ENCODE peak calls at places on chromosome 3, in five cellular contexts. S is NCI-H345; N is mucosa of gallbladder; Z is stimulated activated CD8-positive, alpha-beta memory T cell treated with anti-CD3 and anti-CD28 coated beads, Interleukin-7, amount 100 ng/mL, for 1 hour; H is HEK293T. I is an unnamed sample.

GRCh38 chr3:58036287-58037032 is 28.2 kb downstream of the FLNB start:
- DNase-seq in S (no peak), N (no peak), Z (no peak), H (no peak), I (no peak)

GRCh38 chr3:157360044-157360443 is 76.6 kb upstream of the PTX3 start:
- DNase-seq in S (no peak), N (no peak), Z (no peak), H (no peak), I (no peak)

GRCh38 chr3:191135175-191135574 is 63.9 kb upstream of the OSTN start:
- DNase-seq in S (no peak), N (no peak), Z (no peak), H (no peak), I (no peak)

GRCh38 chr3:59436164-59436958 is 386.5 kb upstream of the CFAP20DC start:
- DNase-seq in S (no peak), N (no peak), Z (no peak), H (no peak), I (peak)

GRCh38 chr3:65604863-65605526 is 433.7 kb downstream of the MAGI1 start:
- DNase-seq in S (no peak), N (no peak), Z (no peak), H (no peak), I (no peak)

GRCh38 chr3:8996681-8997121 is 33.4 kb upstream of the RAD18 start:
- DNase-seq in S (no peak), N (peak), Z (no peak), H (no peak), I (no peak)

GRCh38 chr3:45140392-45140791 is 5.8 kb downstream of the CDCP1 start:
- DNase-seq in S (no peak), N (no peak), Z (no peak), H (no peak), I (no peak)

GRCh38 chr3:24683511-24684384 is 189.1 kb upstream of the THRB start:
- DNase-seq in S (peak), N (peak), Z (no peak), H (peak), I (peak)

GRCh38 chr3:43910750-43911149 is 220.0 kb downstream of the ABHD5 start:
- DNase-seq in S (no peak), N (no peak), Z (no peak), H (no peak), I (no peak)

GRCh38 chr3:166291510-166291909 is 454.3 kb upstream of the BCHE start:
- DNase-seq in S (no peak), N (no peak), Z (no peak), H (no peak), I (no peak)

GRCh38 chr3:99774467-99774866 is 43.2 kb upstream of the CMSS1 start:
- DNase-seq in S (no peak), N (no peak), Z (no peak), H (no peak), I (no peak)

GRCh38 chr3:105867690-105868449 is 942 bp downstream of the CBLB start:
- DNase-seq in S (no peak), N (no peak), Z (no peak), H (no peak), I (peak)

GRCh38 chr3:171480526-171480925 is 20.3 kb upstream of the TNIK start:
- DNase-seq in S (no peak), N (no peak), Z (no peak), H (no peak), I (no peak)

GRCh38 chr3:138222316-138222715 is 35.2 kb downstream of the ARMC8 start:
- DNase-seq in S (no peak), N (no peak), Z (no peak), H (no peak), I (no peak)

GRCh38 chr3:127207727-127208482 is 15.0 kb downstream of the PRR23E start:
- DNase-seq in S (no peak), N (peak), Z (no peak), H (no peak), I (no peak)

GRCh38 chr3:7029562-7029961 is 168.6 kb downstream of the GRM7 start:
- DNase-seq in S (no peak), N (no peak), Z (no peak), H (no peak), I (no peak)

GRCh38 chr3:13416002-13416793 is 3.9 kb downstream of the NUP210 start:
- DNase-seq in S (no peak), N (no peak), Z (no peak), H (no peak), I (no peak)

GRCh38 chr3:69033470-69033869 is 18.7 kb downstream of the TMF1 start:
- DNase-seq in S (no peak), N (no peak), Z (no peak), H (no peak), I (no peak)

GRCh38 chr3:127911421-127911931 is 3.6 kb upstream of the KBTBD12 start:
- DNase-seq in S (no peak), N (peak), Z (no peak), H (no peak), I (no peak)

GRCh38 chr3:168933614-168934013 is 729.9 kb downstream of the MECOM start:
- DNase-seq in S (no peak), N (no peak), Z (no peak), H (no peak), I (no peak)

GRCh38 chr3:4828279-4829030 is 150.8 kb upstream of the BHLHE40 start:
- DNase-seq in S (no peak), N (no peak), Z (no peak), H (no peak), I (no peak)

GRCh38 chr3:154143873-154144272 is 22.7 kb downstream of the ARHGEF26 start:
- DNase-seq in S (no peak), N (no peak), Z (no peak), H (no peak), I (no peak)

GRCh38 chr3:29275309-29275708 is 5.6 kb upstream of the RBMS3 start:
- DNase-seq in S (no peak), N (no peak), Z (no peak), H (no peak), I (no peak)

GRCh38 chr3:1774597-1774996 is 324.1 kb upstream of the CNTN4 start:
- DNase-seq in S (no peak), N (no peak), Z (no peak), H (no peak), I (no peak)

GRCh38 chr3:53646723-53647122 is 152.3 kb downstream of the CACNA1D start:
- DNase-seq in S (no peak), N (no peak), Z (no peak), H (no peak), I (no peak)